ENCODE peak calls at places on chromosomes 13 and 19, in ten cellular contexts. R is PC-3; E is CD8-positive, alpha-beta T cell; I is upper lobe of right lung; V is activated CD8-positive, alpha-beta T cell treated with anti-CD3 and anti-CD28 coated beads, Interleukin-2, amount 10 ng/mL, durations not matched to agents 7 days and 5 days; X is Panc1; G is activated naive CD4-positive, alpha-beta T cell treated with anti-CD3 and anti-CD28 coated beads, Interleukin-2, amount 50 U/mL, for 72 hours; W is sciatic nerve; B is left cardiac atrium; Y is B cell. S is an unnamed sample.
A peak's percentile ranks its signal among the peaks of the same experiment; 100 is the strongest.

GRCh38 chr19:15633122-15633521 is 7.6 kb upstream of the CYP4F3 start:
- ATAC-seq in R (no peak), E (no peak), I (peak; percentile 62), V (no peak), X (no peak), G (no peak), W (no peak), B (no peak), Y (no peak), S (no peak)

GRCh38 chr13:40570930-40571329 is 95.5 kb downstream of the FOXO1 start:
- ATAC-seq in R (no peak), E (no peak), I (no peak), V (no peak), X (no peak), G (peak; percentile 28), W (no peak), B (no peak), Y (no peak), S (no peak)

GRCh38 chr19:55117063-55117635 is 288 bp downstream of the PPP1R12C start:
- ATAC-seq in R (peak; percentile 13), E (peak; percentile 18), I (no peak), V (peak; percentile 24), X (peak; percentile 32), G (peak; percentile 17), W (no peak), B (no peak), Y (peak; percentile 5), S (peak; percentile 0)

GRCh38 chr19:38247734-38248268 is 8.4 kb downstream of the PPP1R14A start:
- ATAC-seq in R (no peak), E (no peak), I (no peak), V (no peak), X (peak; percentile 19), G (no peak), W (no peak), B (no peak), Y (no peak), S (no peak)

GRCh38 chr13:77184455-77184854 is 142.4 kb downstream of the MYCBP2 start:
- ATAC-seq in R (no peak), E (peak; percentile 20), I (no peak), V (peak; percentile 84), X (no peak), G (peak; percentile 100), W (no peak), B (no peak), Y (peak; percentile 94), S (no peak)

GRCh38 chr19:16355293-16356043 is 30.8 kb downstream of the KLF2 start:
- ATAC-seq in R (no peak), E (peak; percentile 63), I (peak; percentile 86), V (peak; percentile 38), X (no peak), G (no peak), W (peak; percentile 44), B (peak; percentile 75), Y (peak; percentile 44), S (peak; percentile 29)

GRCh38 chr19:51712461-51713081 is 11.2 kb downstream of the HAS1 start:
- ATAC-seq in R (peak; percentile 76), E (no peak), I (peak; percentile 60), V (no peak), X (peak; percentile 83), G (no peak), W (no peak), B (no peak), Y (no peak), S (no peak)

GRCh38 chr13:46361535-46361934 is 25.5 kb downstream of the RUBCNL start:
- ATAC-seq in R (peak; percentile 82), E (no peak), I (no peak), V (no peak), X (no peak), G (no peak), W (no peak), B (no peak), Y (no peak), S (no peak)

GRCh38 chr19:8185343-8186068 is 23.7 kb upstream of the CERS4 start:
- ATAC-seq in R (no peak), E (no peak), I (no peak), V (no peak), X (no peak), G (no peak), W (no peak), B (no peak), Y (no peak), S (no peak)

GRCh38 chr13:39414339-39414738 is 188.7 kb downstream of the LHFPL6 start:
- ATAC-seq in R (no peak), E (no peak), I (no peak), V (no peak), X (no peak), G (no peak), W (no peak), B (no peak), Y (no peak), S (no peak)

GRCh38 chr19:39310558-39311311 is 9.9 kb downstream of the LRFN1 start:
- ATAC-seq in R (no peak), E (no peak), I (no peak), V (no peak), X (peak; percentile 18), G (no peak), W (no peak), B (no peak), Y (no peak), S (no peak)

GRCh38 chr13:23657056-23657455 is 86.8 kb downstream of the TNFRSF19 start:
- ATAC-seq in R (no peak), E (no peak), I (no peak), V (no peak), X (no peak), G (no peak), W (no peak), B (no peak), Y (no peak), S (no peak)

GRCh38 chr13:69959041-69959440 is 148.6 kb upstream of the ATXN8OS start:
- ATAC-seq in R (no peak), E (no peak), I (no peak), V (no peak), X (no peak), G (no peak), W (no peak), B (peak; percentile 34), Y (no peak), S (no peak)

GRCh38 chr19:46644720-46645119 is 8.7 kb upstream of the GNG8 start:
- ATAC-seq in R (no peak), E (no peak), I (no peak), V (no peak), X (no peak), G (no peak), W (peak; percentile 83), B (peak; percentile 56), Y (no peak), S (peak; percentile 58)